ENCODE peak calls at places on chromosome 4, in five cellular contexts. One of them, this sample, is unnamed.
A peak's percentile ranks its signal among the peaks of the same experiment; 100 is the strongest.

GRCh38 chr4:3276961-3277360 is 15.9 kb upstream of the RGS12 start:
- DNase-seq in IMR-90: peak; percentile 75
- DNase-seq in PC-3: no peak
- DNase-seq in fibroblast of lung: peak; percentile 58
- DNase-seq in HCT116: no peak
- DNase-seq in this sample: peak; percentile 75

GRCh38 chr4:157221895-157222763 is 1.6 kb downstream of the GRIA2 start:
- DNase-seq in IMR-90: no peak
- DNase-seq in PC-3: no peak
- DNase-seq in fibroblast of lung: no peak
- DNase-seq in HCT116: no peak
- DNase-seq in this sample: peak; percentile 8

GRCh38 chr4:1192091-1192492 is 19.7 kb upstream of the SPON2 start:
- DNase-seq in IMR-90: peak; percentile 99
- DNase-seq in PC-3: peak; percentile 87
- DNase-seq in fibroblast of lung: peak; percentile 98
- DNase-seq in HCT116: peak; percentile 29
- DNase-seq in this sample: peak; percentile 96

GRCh38 chr4:72714482-72715279 is 145.7 kb upstream of the ADAMTS3 start:
- DNase-seq in IMR-90: no peak
- DNase-seq in PC-3: no peak
- DNase-seq in fibroblast of lung: no peak
- DNase-seq in HCT116: no peak
- DNase-seq in this sample: no peak

GRCh38 chr4:79757580-79757979 is 315.4 kb downstream of the ANTXR2 start:
- DNase-seq in IMR-90: no peak
- DNase-seq in PC-3: peak; percentile 6
- DNase-seq in fibroblast of lung: peak; percentile 7
- DNase-seq in HCT116: no peak
- DNase-seq in this sample: peak; percentile 26

GRCh38 chr4:121168865-121169281 is 4.8 kb upstream of the TNIP3 start:
- DNase-seq in IMR-90: no peak
- DNase-seq in PC-3: no peak
- DNase-seq in fibroblast of lung: no peak
- DNase-seq in HCT116: no peak
- DNase-seq in this sample: no peak

GRCh38 chr4:48491514-48492176 is 1.6 kb downstream of the ZAR1 start:
- DNase-seq in IMR-90: no peak
- DNase-seq in PC-3: no peak
- DNase-seq in fibroblast of lung: no peak
- DNase-seq in HCT116: no peak
- DNase-seq in this sample: no peak

GRCh38 chr4:153060191-153060590 is 124.1 kb downstream of the FHDC1 start:
- DNase-seq in IMR-90: no peak
- DNase-seq in PC-3: no peak
- DNase-seq in fibroblast of lung: no peak
- DNase-seq in HCT116: no peak
- DNase-seq in this sample: no peak

GRCh38 chr4:148056879-148057278 is 325.0 kb downstream of the ARHGAP10 start:
- DNase-seq in IMR-90: peak; percentile 77
- DNase-seq in PC-3: peak; percentile 59
- DNase-seq in fibroblast of lung: peak; percentile 49
- DNase-seq in HCT116: peak; percentile 6
- DNase-seq in this sample: peak; percentile 72

GRCh38 chr4:130031858-130032257 is 935.9 kb downstream of the C4orf33 start:
- DNase-seq in IMR-90: no peak
- DNase-seq in PC-3: no peak
- DNase-seq in fibroblast of lung: no peak
- DNase-seq in HCT116: no peak
- DNase-seq in this sample: no peak

GRCh38 chr4:46484881-46485280 is 95.0 kb upstream of the GABRA2 start:
- DNase-seq in IMR-90: peak; percentile 2
- DNase-seq in PC-3: no peak
- DNase-seq in fibroblast of lung: no peak
- DNase-seq in HCT116: no peak
- DNase-seq in this sample: no peak

GRCh38 chr4:4677825-4678522 is 136.1 kb upstream of the STX18 start:
- DNase-seq in IMR-90: peak; percentile 59
- DNase-seq in PC-3: no peak
- DNase-seq in fibroblast of lung: peak; percentile 62
- DNase-seq in HCT116: peak; percentile 36
- DNase-seq in this sample: peak; percentile 29

GRCh38 chr4:94508841-94509240 is 57.1 kb downstream of the PDLIM5 start:
- DNase-seq in IMR-90: no peak
- DNase-seq in PC-3: no peak
- DNase-seq in fibroblast of lung: no peak
- DNase-seq in HCT116: no peak
- DNase-seq in this sample: no peak

GRCh38 chr4:35725131-35725530 is 519.2 kb downstream of the ARAP2 start:
- DNase-seq in IMR-90: no peak
- DNase-seq in PC-3: peak; percentile 5
- DNase-seq in fibroblast of lung: no peak
- DNase-seq in HCT116: no peak
- DNase-seq in this sample: no peak

GRCh38 chr4:189046642-189047041 is 894.0 kb upstream of the FRG1 start:
- DNase-seq in IMR-90: peak; percentile 24
- DNase-seq in PC-3: no peak
- DNase-seq in fibroblast of lung: peak; percentile 10
- DNase-seq in HCT116: no peak
- DNase-seq in this sample: no peak

GRCh38 chr4:15291133-15291532 is 136.7 kb upstream of the C1QTNF7 start:
- DNase-seq in IMR-90: no peak
- DNase-seq in PC-3: no peak
- DNase-seq in fibroblast of lung: no peak
- DNase-seq in HCT116: no peak
- DNase-seq in this sample: no peak

GRCh38 chr4:139934786-139935330 is 219.1 kb downstream of the MAML3 start:
- DNase-seq in IMR-90: no peak
- DNase-seq in PC-3: no peak
- DNase-seq in fibroblast of lung: no peak
- DNase-seq in HCT116: no peak
- DNase-seq in this sample: no peak

GRCh38 chr4:82450966-82451755 is 20.8 kb downstream of the ENOPH1 start:
- DNase-seq in IMR-90: no peak
- DNase-seq in PC-3: no peak
- DNase-seq in fibroblast of lung: no peak
- DNase-seq in HCT116: no peak
- DNase-seq in this sample: no peak

GRCh38 chr4:17544831-17545234 is 29.9 kb downstream of the CLRN2 start:
- DNase-seq in IMR-90: no peak
- DNase-seq in PC-3: peak; percentile 30
- DNase-seq in fibroblast of lung: no peak
- DNase-seq in HCT116: no peak
- DNase-seq in this sample: no peak

GRCh38 chr4:182338059-182338458 is 94.9 kb downstream of the TENM3 start:
- DNase-seq in IMR-90: no peak
- DNase-seq in PC-3: no peak
- DNase-seq in fibroblast of lung: no peak
- DNase-seq in HCT116: no peak
- DNase-seq in this sample: peak; percentile 26

GRCh38 chr4:2482192-2482591 is 13.3 kb downstream of the RNF4 start:
- DNase-seq in IMR-90: no peak
- DNase-seq in PC-3: no peak
- DNase-seq in fibroblast of lung: no peak
- DNase-seq in HCT116: no peak
- DNase-seq in this sample: no peak

GRCh38 chr4:76504613-76505465 is 69.8 kb downstream of the SHROOM3 start:
- DNase-seq in IMR-90: peak; percentile 63
- DNase-seq in PC-3: peak; percentile 61
- DNase-seq in fibroblast of lung: peak; percentile 77
- DNase-seq in HCT116: peak; percentile 57
- DNase-seq in this sample: peak; percentile 40

GRCh38 chr4:185774815-185775684 is 36.9 kb downstream of the SORBS2 start:
- DNase-seq in IMR-90: peak; percentile 74
- DNase-seq in PC-3: peak; percentile 66
- DNase-seq in fibroblast of lung: peak; percentile 82
- DNase-seq in HCT116: no peak
- DNase-seq in this sample: peak; percentile 89

GRCh38 chr4:2343476-2343875 is 75.0 kb downstream of the ZFYVE28 start:
- DNase-seq in IMR-90: no peak
- DNase-seq in PC-3: no peak
- DNase-seq in fibroblast of lung: no peak
- DNase-seq in HCT116: no peak
- DNase-seq in this sample: no peak

GRCh38 chr4:155866177-155866576 is at the start of gene ASIC5:
- DNase-seq in IMR-90: no peak
- DNase-seq in PC-3: no peak
- DNase-seq in fibroblast of lung: no peak
- DNase-seq in HCT116: no peak
- DNase-seq in this sample: no peak

GRCh38 chr4:186693159-186693815 is 30.4 kb downstream of the FAT1 start:
- DNase-seq in IMR-90: peak; percentile 87
- DNase-seq in PC-3: peak; percentile 90
- DNase-seq in fibroblast of lung: peak; percentile 86
- DNase-seq in HCT116: peak; percentile 33
- DNase-seq in this sample: peak; percentile 96

GRCh38 chr4:104451573-104451972 is 43.1 kb downstream of the CXXC4 start:
- DNase-seq in IMR-90: no peak
- DNase-seq in PC-3: no peak
- DNase-seq in fibroblast of lung: peak; percentile 44
- DNase-seq in HCT116: no peak
- DNase-seq in this sample: peak; percentile 3

GRCh38 chr4:99783940-99784339 is 32.7 kb upstream of the DAPP1 start:
- DNase-seq in IMR-90: no peak
- DNase-seq in PC-3: peak; percentile 3
- DNase-seq in fibroblast of lung: no peak
- DNase-seq in HCT116: no peak
- DNase-seq in this sample: no peak

GRCh38 chr4:141599853-141600252 is 36.5 kb upstream of the IL15 start:
- DNase-seq in IMR-90: peak; percentile 51
- DNase-seq in PC-3: peak; percentile 26
- DNase-seq in fibroblast of lung: peak; percentile 19
- DNase-seq in HCT116: no peak
- DNase-seq in this sample: no peak
- H3K4me2 ChIP-seq in IMR-90: no peak overlapping the region
- H3K4me2 ChIP-seq in PC-3: no peak overlapping the region
- H3K4me2 ChIP-seq in fibroblast of lung: no peak overlapping the region
- H3K4me2 ChIP-seq in HCT116: no peak overlapping the region
- H3K4me2 ChIP-seq in this sample: no peak overlapping the region

DNA sequence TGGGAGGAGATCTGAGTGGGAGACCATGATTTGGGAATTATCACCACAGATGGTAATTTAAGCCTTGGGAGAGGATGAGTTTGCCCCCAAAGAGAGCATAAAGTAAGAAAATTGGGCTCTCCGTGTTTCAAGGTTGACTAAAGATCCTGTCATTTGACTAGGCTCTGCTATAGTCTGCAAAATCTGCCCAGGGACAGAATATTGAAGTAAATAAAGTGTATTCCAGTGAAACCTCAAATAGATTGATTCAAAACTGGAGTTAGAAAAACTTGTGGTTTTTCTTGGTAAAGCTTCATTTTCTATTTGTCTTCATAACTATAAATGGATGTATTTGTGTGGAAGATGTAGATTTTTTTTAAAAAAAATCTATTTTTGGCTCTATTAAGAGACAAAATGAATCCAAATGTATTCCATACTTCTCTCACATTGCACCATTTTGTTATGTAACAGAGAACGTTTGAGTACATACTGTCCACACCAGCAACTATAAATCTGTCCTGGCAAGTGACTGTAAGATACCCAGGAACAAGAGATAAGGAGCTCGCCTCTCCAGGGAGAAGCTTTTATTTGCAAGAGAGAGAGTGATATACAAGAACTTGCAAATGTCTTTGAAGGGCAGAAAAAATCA is 170.2 kb downstream of the CBR4 start:
- DNase-seq in IMR-90: no peak
- DNase-seq in PC-3: no peak
- DNase-seq in fibroblast of lung: peak; percentile 90
- DNase-seq in HCT116: no peak
- DNase-seq in this sample: no peak
- H3K9me3 ChIP-seq in IMR-90: no peaks in the 10 kb centered on the region
- H3K9me3 ChIP-seq in PC-3: no peaks in the 10 kb centered on the region
- H3K9me3 ChIP-seq in fibroblast of lung: no peaks in the 10 kb centered on the region
- H3K9me3 ChIP-seq in HCT116: no peaks in the 10 kb centered on the region
- H3K9me3 ChIP-seq in this sample: no peaks in the 10 kb centered on the region

DNA sequence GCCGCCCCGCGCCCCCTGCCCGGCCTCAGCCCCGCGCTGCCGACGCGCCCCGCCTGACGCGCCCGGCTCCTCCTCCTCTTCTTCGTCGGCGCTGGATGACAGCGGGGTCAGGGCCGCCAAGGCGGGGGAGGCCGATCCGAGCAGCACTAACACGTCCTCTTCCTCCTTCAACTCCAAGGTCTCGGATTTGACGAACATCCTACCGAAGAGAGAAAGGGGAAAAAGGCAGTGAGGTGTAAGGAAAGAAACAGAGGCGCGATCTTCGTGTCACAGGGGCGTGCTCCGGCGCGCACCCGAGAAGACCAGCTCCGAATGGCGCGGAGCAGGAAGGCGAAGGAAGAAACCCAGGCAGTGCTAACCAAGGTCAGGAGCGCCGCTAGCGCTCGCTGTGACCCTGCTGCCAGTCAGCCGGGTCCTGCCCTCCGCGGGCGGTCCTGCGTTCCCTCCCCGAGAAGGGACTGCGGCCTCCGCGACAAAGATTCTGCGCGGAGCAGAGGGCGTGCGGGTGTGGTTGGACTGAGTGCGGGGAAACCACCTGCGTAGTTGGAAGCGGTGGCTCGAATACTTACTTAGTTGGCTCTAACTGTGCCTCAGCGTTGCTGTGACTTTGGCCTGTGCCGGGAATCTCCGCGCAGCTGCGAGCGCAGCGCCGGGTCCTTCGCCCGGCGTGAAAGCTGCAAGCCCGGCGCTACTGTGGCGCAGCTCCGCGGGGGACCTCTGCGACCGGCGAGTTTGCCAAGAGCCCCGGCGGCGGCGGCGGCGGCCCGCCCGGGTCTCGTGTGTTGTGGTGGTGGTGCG is 503 bp downstream of the NEUROG2 start:
- DNase-seq in IMR-90: no peak
- DNase-seq in PC-3: peak; percentile 18
- DNase-seq in fibroblast of lung: no peak
- DNase-seq in HCT116: no peak
- DNase-seq in this sample: peak; percentile 17
- H3K4me1 ChIP-seq in IMR-90: no peaks in the 10 kb centered on the region
- H3K4me1 ChIP-seq in PC-3: peaks cover 6% of the 10 kb centered on the region
- H3K4me1 ChIP-seq in fibroblast of lung: peaks cover 6% of the 10 kb centered on the region
- H3K4me1 ChIP-seq in HCT116: no peaks in the 10 kb centered on the region
- H3K4me1 ChIP-seq in this sample: peaks cover 14% of the 10 kb centered on the region

GRCh38 chr4:78058591-78059523 is 1.7 kb downstream of the FRAS1 start:
- DNase-seq in IMR-90: no peak
- DNase-seq in PC-3: peak; percentile 46
- DNase-seq in fibroblast of lung: peak; percentile 17
- DNase-seq in HCT116: no peak
- DNase-seq in this sample: peak; percentile 15

GRCh38 chr4:78061939-78062603 is 4.9 kb downstream of the FRAS1 start:
- DNase-seq in IMR-90: no peak
- DNase-seq in PC-3: no peak
- DNase-seq in fibroblast of lung: no peak
- DNase-seq in HCT116: no peak
- DNase-seq in this sample: no peak

GRCh38 chr4:78057600-78058560 is 757 bp downstream of the FRAS1 start:
- DNase-seq in IMR-90: peak; percentile 13
- DNase-seq in PC-3: peak; percentile 25
- DNase-seq in fibroblast of lung: peak; percentile 19
- DNase-seq in HCT116: no peak
- DNase-seq in this sample: peak; percentile 36

GRCh38 chr4:78059524-78059889 is 2.4 kb downstream of the FRAS1 start:
- DNase-seq in IMR-90: peak; percentile 45
- DNase-seq in PC-3: peak; percentile 84
- DNase-seq in fibroblast of lung: peak; percentile 79
- DNase-seq in HCT116: peak; percentile 84
- DNase-seq in this sample: peak; percentile 64

GRCh38 chr4:78059938-78060337 is 2.8 kb downstream of the FRAS1 start:
- DNase-seq in IMR-90: no peak
- DNase-seq in PC-3: no peak
- DNase-seq in fibroblast of lung: no peak
- DNase-seq in HCT116: no peak
- DNase-seq in this sample: no peak
- H3K4me2 ChIP-seq in IMR-90: no peak overlapping the region
- H3K4me2 ChIP-seq in PC-3: no peak overlapping the region
- H3K4me2 ChIP-seq in fibroblast of lung: no peak overlapping the region
- H3K4me2 ChIP-seq in HCT116: peak overlapping the region; percentile 4
- H3K4me2 ChIP-seq in this sample: no peak overlapping the region